ENCODE peak calls at places on chromosomes 5 and 9, in six cellular contexts. I is stimulated activated CD4-positive, alpha-beta T cell treated with anti-CD3 and anti-CD28 coated beads, Interleukin-15, amount 100 ng/mL, for 48 hours; F is HT-29; Y is NCI-H460; B is foreskin fibroblast; M is GDM1. C is an unnamed sample.
A peak's percentile ranks its signal among the peaks of the same experiment; 100 is the strongest.

GRCh38 chr5:175288048-175288621 is 155.8 kb downstream of the DRD1 start:
- DNase-seq in B (no peak), I (no peak), M (no peak), Y (no peak), F (peak; percentile 50), C (peak; percentile 57)

GRCh38 chr9:98881836-98882568 is 61.7 kb upstream of the COL15A1 start:
- DNase-seq in B (no peak), M (no peak), Y (no peak), F (no peak), I (no peak), C (no peak)

GRCh38 chr9:135310134-135310533 is 169.4 kb upstream of the PPP1R26 start:
- DNase-seq in B (no peak), M (no peak), I (no peak), Y (no peak), F (no peak), C (no peak)

GRCh38 chr5:2036885-2037284 is 154.2 kb upstream of the IRX4 start:
- DNase-seq in Y (no peak), I (no peak), M (no peak), B (no peak), F (no peak), C (no peak)

GRCh38 chr9:130530932-130531331 is 48.4 kb upstream of the FUBP3 start:
- DNase-seq in M (no peak), I (no peak), Y (no peak), B (peak; percentile 48), F (no peak), C (no peak)

GRCh38 chr5:162323471-162323870 is 255.9 kb downstream of the GABRG2 start:
- DNase-seq in I (no peak), M (no peak), B (no peak), Y (peak; percentile 36), F (no peak), C (no peak)

GRCh38 chr5:122584411-122585110 is 190.3 kb upstream of the SNX2 start:
- DNase-seq in B (no peak), I (no peak), Y (no peak), F (no peak), M (no peak), C (no peak)

GRCh38 chr9:81687521-81688261 is 1.7 kb downstream of the TLE1 start:
- DNase-seq in M (no peak), B (no peak), F (peak; percentile 62), Y (no peak), I (no peak), C (no peak)

GRCh38 chr5:103546858-103547257 is 15.7 kb downstream of the NUDT12 start:
- DNase-seq in M (no peak), Y (no peak), I (no peak), F (no peak), B (no peak), C (no peak)

GRCh38 chr5:178340637-178341036 is 108.0 kb upstream of the PHYKPL start:
- DNase-seq in I (no peak), M (no peak), F (no peak), Y (no peak), B (no peak), C (no peak)

GRCh38 chr5:57662991-57663390 is 180.4 kb upstream of the ACTBL2 start:
- DNase-seq in B (no peak), Y (no peak), I (no peak), F (no peak), M (no peak), C (no peak)